ENCODE peak calls at places on chromosomes 11 and 22, in five cellular contexts. One of them, this sample, is unnamed.

GRCh38 chr22:36560001-36560400 is 31.0 kb upstream of the EIF3D start:
- DNase-seq in PC-9: no peak
- DNase-seq in H1: no peak
- DNase-seq in IMR-90: no peak
- DNase-seq in fibroblast of villous mesenchyme: no peak
- DNase-seq in this sample: no peak

GRCh38 chr11:14764213-14764898 is 120.8 kb downstream of the PDE3B start:
- DNase-seq in PC-9: no peak
- DNase-seq in H1: no peak
- DNase-seq in IMR-90: no peak
- DNase-seq in fibroblast of villous mesenchyme: no peak
- DNase-seq in this sample: no peak

GRCh38 chr11:57764527-57764926 is 2.9 kb downstream of the CTNND1 start:
- DNase-seq in PC-9: no peak
- DNase-seq in H1: no peak
- DNase-seq in IMR-90: no peak
- DNase-seq in fibroblast of villous mesenchyme: peak; percentile 59
- DNase-seq in this sample: no peak

GRCh38 chr11:125621995-125622394 is 3.0 kb upstream of the CHEK1 start:
- DNase-seq in PC-9: no peak
- DNase-seq in H1: no peak
- DNase-seq in IMR-90: peak; percentile 77
- DNase-seq in fibroblast of villous mesenchyme: peak; percentile 62
- DNase-seq in this sample: peak; percentile 59

GRCh38 chr22:47033648-47034000 is 271.2 kb downstream of the TBC1D22A start:
- DNase-seq in PC-9: no peak
- DNase-seq in H1: no peak
- DNase-seq in IMR-90: no peak
- DNase-seq in fibroblast of villous mesenchyme: no peak
- DNase-seq in this sample: no peak

GRCh38 chr22:27456696-27457503 is 344.7 kb downstream of the MN1 start:
- DNase-seq in PC-9: no peak
- DNase-seq in H1: no peak
- DNase-seq in IMR-90: peak; percentile 93
- DNase-seq in fibroblast of villous mesenchyme: peak; percentile 58
- DNase-seq in this sample: no peak

GRCh38 chr22:42178910-42179495 is 48.4 kb upstream of the CYP2D6 start:
- DNase-seq in PC-9: no peak
- DNase-seq in H1: no peak
- DNase-seq in IMR-90: no peak
- DNase-seq in fibroblast of villous mesenchyme: no peak
- DNase-seq in this sample: no peak

GRCh38 chr11:72326151-72326842 is 82.3 kb upstream of the PHOX2A start:
- DNase-seq in PC-9: no peak
- DNase-seq in H1: no peak
- DNase-seq in IMR-90: peak; percentile 73
- DNase-seq in fibroblast of villous mesenchyme: peak; percentile 47
- DNase-seq in this sample: peak; percentile 34

GRCh38 chr22:27873476-27873875 is 45.6 kb downstream of the PITPNB start:
- DNase-seq in PC-9: no peak
- DNase-seq in H1: no peak
- DNase-seq in IMR-90: no peak
- DNase-seq in fibroblast of villous mesenchyme: no peak
- DNase-seq in this sample: no peak

GRCh38 chr11:34151916-34152845 is 46.8 kb downstream of the NAT10 start:
- DNase-seq in PC-9: no peak
- DNase-seq in H1: no peak
- DNase-seq in IMR-90: no peak
- DNase-seq in fibroblast of villous mesenchyme: no peak
- DNase-seq in this sample: no peak

GRCh38 chr11:121595717-121596156 is 143.0 kb upstream of the SORL1-AS1 start:
- DNase-seq in PC-9: peak; percentile 19
- DNase-seq in H1: no peak
- DNase-seq in IMR-90: peak; percentile 100
- DNase-seq in fibroblast of villous mesenchyme: peak; percentile 99
- DNase-seq in this sample: peak; percentile 99

GRCh38 chr11:46278387-46279173 is 1.1 kb downstream of the CREB3L1 start:
- DNase-seq in PC-9: no peak
- DNase-seq in H1: no peak
- DNase-seq in IMR-90: peak; percentile 59
- DNase-seq in fibroblast of villous mesenchyme: peak; percentile 75
- DNase-seq in this sample: peak; percentile 67

GRCh38 chr11:62372871-62373270 is 35.6 kb downstream of the ASRGL1 start:
- DNase-seq in PC-9: no peak
- DNase-seq in H1: no peak
- DNase-seq in IMR-90: no peak
- DNase-seq in fibroblast of villous mesenchyme: no peak
- DNase-seq in this sample: no peak

GRCh38 chr11:10858505-10859360 is 880 bp upstream of the ZBED5 start:
- DNase-seq in PC-9: peak; percentile 33
- DNase-seq in H1: no peak
- DNase-seq in IMR-90: peak; percentile 19
- DNase-seq in fibroblast of villous mesenchyme: no peak
- DNase-seq in this sample: peak; percentile 81

GRCh38 chr11:95545116-95545875 is 244.3 kb downstream of the FAM76B start:
- DNase-seq in PC-9: no peak
- DNase-seq in H1: no peak
- DNase-seq in IMR-90: no peak
- DNase-seq in fibroblast of villous mesenchyme: no peak
- DNase-seq in this sample: no peak
- TF ChIP-seq CTCF in PC-9: peak; percentile 21
- TF ChIP-seq CTCF in H1: peak; percentile 20
- TF ChIP-seq CTCF in IMR-90: peak; percentile 10
- TF ChIP-seq CTCF in fibroblast of villous mesenchyme: peak; percentile 29
- TF ChIP-seq CTCF in this sample: no peak

DNA sequence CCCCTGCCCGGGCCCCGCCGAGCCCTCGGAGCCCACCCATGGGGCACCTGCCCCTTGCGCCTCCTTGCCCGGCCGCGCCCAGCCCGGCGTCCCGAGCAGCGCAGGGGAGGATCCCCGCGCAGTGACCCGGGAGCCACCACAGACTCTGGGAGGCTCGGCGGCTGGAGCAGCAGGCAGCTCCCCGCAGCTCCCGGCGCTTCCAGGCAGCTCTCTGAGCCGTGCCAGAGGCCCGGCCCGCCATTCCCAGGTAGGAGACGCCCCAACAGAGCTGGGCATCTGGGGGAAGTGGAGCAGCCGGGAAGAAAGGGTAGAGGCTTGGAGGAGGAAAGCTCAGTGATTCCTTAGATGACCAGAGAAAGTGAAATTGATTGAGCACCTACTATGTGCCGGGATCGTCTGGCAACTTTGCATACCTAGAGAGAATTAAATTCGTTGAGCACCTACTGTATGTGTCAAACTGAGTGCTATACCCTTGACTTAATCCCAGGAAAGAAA is 670 bp downstream of the RASD2 start:
- DNase-seq in PC-9: peak; percentile 32
- DNase-seq in H1: no peak
- DNase-seq in IMR-90: no peak
- DNase-seq in fibroblast of villous mesenchyme: no peak
- DNase-seq in this sample: peak; percentile 39
- H3K4me3 ChIP-seq in PC-9: peak overlapping the region; percentile 90
- H3K4me3 ChIP-seq in H1: peak overlapping the region; percentile 47
- H3K4me3 ChIP-seq in IMR-90: peak overlapping the region; percentile 85
- H3K4me3 ChIP-seq in fibroblast of villous mesenchyme: no peak overlapping the region
- H3K4me3 ChIP-seq in this sample: peak overlapping the region; percentile 51

GRCh38 chr11:7833527-7833926 is 36.8 kb upstream of the OR5P2 start:
- DNase-seq in PC-9: no peak
- DNase-seq in H1: no peak
- DNase-seq in IMR-90: no peak
- DNase-seq in fibroblast of villous mesenchyme: no peak
- DNase-seq in this sample: no peak
- TF ChIP-seq CTCF in PC-9: no peak
- TF ChIP-seq CTCF in H1: no peak
- TF ChIP-seq CTCF in IMR-90: no peak
- TF ChIP-seq CTCF in fibroblast of villous mesenchyme: no peak
- TF ChIP-seq CTCF in this sample: no peak

GRCh38 chr22:39098026-39098425 is 982 bp downstream of the APOBEC3H start:
- DNase-seq in PC-9: peak; percentile 55
- DNase-seq in H1: no peak
- DNase-seq in IMR-90: no peak
- DNase-seq in fibroblast of villous mesenchyme: no peak
- DNase-seq in this sample: peak; percentile 62
- H3K4me3 ChIP-seq in PC-9: no peak overlapping the region
- H3K4me3 ChIP-seq in H1: no peak overlapping the region
- H3K4me3 ChIP-seq in IMR-90: no peak overlapping the region
- H3K4me3 ChIP-seq in fibroblast of villous mesenchyme: no peak overlapping the region
- H3K4me3 ChIP-seq in this sample: no peak overlapping the region

GRCh38 chr11:65530157-65530496 is 5.2 kb downstream of the SCYL1 start:
- DNase-seq in PC-9: no peak
- DNase-seq in H1: no peak
- DNase-seq in IMR-90: no peak
- DNase-seq in fibroblast of villous mesenchyme: no peak
- DNase-seq in this sample: no peak
- TF ChIP-seq CTCF in PC-9: peak; percentile 40
- TF ChIP-seq CTCF in H1: peak; percentile 49
- TF ChIP-seq CTCF in IMR-90: peak; percentile 22
- TF ChIP-seq CTCF in fibroblast of villous mesenchyme: peak; percentile 24
- TF ChIP-seq CTCF in this sample: peak; percentile 22

DNA sequence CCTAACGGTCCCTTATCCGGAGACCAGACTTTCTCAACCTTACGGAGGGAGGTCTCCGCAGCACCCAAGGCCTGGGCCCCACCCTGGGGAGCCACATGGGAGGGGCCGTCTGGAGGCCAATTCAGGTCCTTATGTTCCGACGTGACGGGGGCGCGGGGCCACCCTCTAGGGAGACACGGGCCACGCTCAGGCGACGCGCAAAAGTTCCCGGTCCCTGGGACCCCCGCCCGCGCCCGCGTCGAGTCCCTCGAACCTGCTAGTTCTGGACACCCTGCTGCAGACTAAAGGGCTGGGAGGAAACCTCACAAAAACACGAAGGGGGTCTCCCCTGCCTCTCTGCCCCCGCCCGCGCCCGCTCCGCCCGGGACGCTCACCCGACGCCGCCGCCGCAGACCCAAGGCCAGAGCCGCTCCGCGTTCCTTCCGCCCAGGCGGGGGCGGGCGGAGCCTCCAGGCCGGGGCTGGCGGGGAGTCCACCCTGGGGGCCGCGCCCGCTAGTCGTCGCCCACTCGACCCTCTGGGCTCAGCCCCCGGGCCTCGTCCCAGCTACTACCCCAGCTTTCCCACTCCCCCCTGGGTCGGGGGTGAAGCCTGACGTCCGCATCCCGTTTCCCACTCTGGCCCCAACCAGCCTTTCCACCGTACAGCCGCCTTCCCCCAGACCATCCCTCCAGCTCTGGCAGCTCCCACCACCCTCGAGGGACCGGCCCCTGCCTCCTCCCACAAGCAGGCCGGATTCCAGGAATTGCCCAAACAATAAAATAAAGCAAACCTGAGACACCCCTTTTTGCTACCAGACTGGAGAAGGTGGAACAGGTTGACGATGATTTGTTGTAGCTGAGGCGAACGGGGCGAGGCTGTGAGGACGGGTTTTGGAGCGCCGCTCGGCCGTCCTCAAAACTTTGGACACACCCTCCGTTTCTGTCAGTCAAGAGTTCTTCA is 2.7 kb downstream of the RNH1 start:
- DNase-seq in PC-9: no peak
- DNase-seq in H1: no peak
- DNase-seq in IMR-90: no peak
- DNase-seq in fibroblast of villous mesenchyme: peak; percentile 50
- DNase-seq in this sample: peak; percentile 79
- H3K4me3 ChIP-seq in PC-9: peak overlapping the region; percentile 100
- H3K4me3 ChIP-seq in H1: peak overlapping the region; percentile 23
- H3K4me3 ChIP-seq in IMR-90: peak overlapping the region; percentile 29
- H3K4me3 ChIP-seq in fibroblast of villous mesenchyme: peak overlapping the region; percentile 83
- H3K4me3 ChIP-seq in this sample: no peak overlapping the region

GRCh38 chr11:128552783-128553661 is 34.3 kb downstream of the ETS1 start:
- DNase-seq in PC-9: no peak
- DNase-seq in H1: no peak
- DNase-seq in IMR-90: peak; percentile 87
- DNase-seq in fibroblast of villous mesenchyme: peak; percentile 70
- DNase-seq in this sample: no peak

GRCh38 chr11:128551641-128552335 is 35.6 kb downstream of the ETS1 start:
- DNase-seq in PC-9: no peak
- DNase-seq in H1: no peak
- DNase-seq in IMR-90: no peak
- DNase-seq in fibroblast of villous mesenchyme: no peak
- DNase-seq in this sample: no peak

GRCh38 chr11:128555606-128556005 is 31.8 kb downstream of the ETS1 start:
- DNase-seq in PC-9: no peak
- DNase-seq in H1: no peak
- DNase-seq in IMR-90: no peak
- DNase-seq in fibroblast of villous mesenchyme: peak; percentile 47
- DNase-seq in this sample: peak; percentile 21

GRCh38 chr11:128550967-128551522 is 36.3 kb downstream of the ETS1 start:
- DNase-seq in PC-9: no peak
- DNase-seq in H1: no peak
- DNase-seq in IMR-90: no peak
- DNase-seq in fibroblast of villous mesenchyme: no peak
- DNase-seq in this sample: no peak

GRCh38 chr11:128553662-128554392 is 33.5 kb downstream of the ETS1 start:
- DNase-seq in PC-9: no peak
- DNase-seq in H1: no peak
- DNase-seq in IMR-90: peak; percentile 32
- DNase-seq in fibroblast of villous mesenchyme: peak; percentile 93
- DNase-seq in this sample: no peak
- TF ChIP-seq CTCF in PC-9: no peak
- TF ChIP-seq CTCF in H1: peak; percentile 60
- TF ChIP-seq CTCF in IMR-90: no peak
- TF ChIP-seq CTCF in fibroblast of villous mesenchyme: peak; percentile 51
- TF ChIP-seq CTCF in this sample: peak; percentile 52

GRCh38 chr11:2791139-2791520 is 91.3 kb upstream of the KCNQ1OT1 start:
- DNase-seq in PC-9: no peak
- DNase-seq in H1: no peak
- DNase-seq in IMR-90: no peak
- DNase-seq in fibroblast of villous mesenchyme: no peak
- DNase-seq in this sample: no peak
- H3K4me3 ChIP-seq in PC-9: no peak overlapping the region
- H3K4me3 ChIP-seq in H1: no peak overlapping the region
- H3K4me3 ChIP-seq in IMR-90: no peak overlapping the region
- H3K4me3 ChIP-seq in fibroblast of villous mesenchyme: no peak overlapping the region
- H3K4me3 ChIP-seq in this sample: no peak overlapping the region

GRCh38 chr11:113906038-113906437 is 1.4 kb downstream of the HTR3B start:
- DNase-seq in PC-9: no peak
- DNase-seq in H1: no peak
- DNase-seq in IMR-90: peak; percentile 51
- DNase-seq in fibroblast of villous mesenchyme: peak; percentile 80
- DNase-seq in this sample: peak; percentile 17
- TF ChIP-seq CTCF in PC-9: peak; percentile 36
- TF ChIP-seq CTCF in H1: peak; percentile 51
- TF ChIP-seq CTCF in IMR-90: peak; percentile 30
- TF ChIP-seq CTCF in fibroblast of villous mesenchyme: peak; percentile 42
- TF ChIP-seq CTCF in this sample: peak; percentile 12

This sample was measured in cardiac muscle cell.